ENCODE peak calls at places on chromosomes 5 and 9, in ten cellular contexts. One of them, this sample, is unnamed.

GRCh38 chr9:93316726-93317494 is 133.0 kb downstream of the WNK2 start:
- DNase-seq in lower lobe of right lung: peak; percentile 36
- DNase-seq in cardiac muscle cell: no peak
- DNase-seq in AG04450: no peak
- DNase-seq in right lobe of liver: no peak
- DNase-seq in thyroid gland: no peak
- DNase-seq in adrenal gland: no peak
- DNase-seq in dorsolateral prefrontal cortex: no peak
- DNase-seq in kidney: peak; percentile 51
- DNase-seq in HepG2: no peak
- DNase-seq in this sample: no peak

GRCh38 chr9:101442248-101443136 is 6.9 kb upstream of the ALDOB start:
- DNase-seq in lower lobe of right lung: no peak
- DNase-seq in cardiac muscle cell: no peak
- DNase-seq in AG04450: no peak
- DNase-seq in right lobe of liver: peak; percentile 74
- DNase-seq in thyroid gland: no peak
- DNase-seq in adrenal gland: no peak
- DNase-seq in dorsolateral prefrontal cortex: no peak
- DNase-seq in kidney: no peak
- DNase-seq in HepG2: peak; percentile 50
- DNase-seq in this sample: no peak

GRCh38 chr5:179123491-179124328 is 63.5 kb downstream of the ZNF354C start:
- DNase-seq in lower lobe of right lung: peak; percentile 30
- DNase-seq in cardiac muscle cell: no peak
- DNase-seq in AG04450: no peak
- DNase-seq in right lobe of liver: no peak
- DNase-seq in thyroid gland: no peak
- DNase-seq in adrenal gland: no peak
- DNase-seq in dorsolateral prefrontal cortex: no peak
- DNase-seq in kidney: peak; percentile 57
- DNase-seq in HepG2: no peak
- DNase-seq in this sample: peak; percentile 66

GRCh38 chr9:37104183-37104889 is 16.0 kb upstream of the ZCCHC7 start:
- DNase-seq in lower lobe of right lung: no peak
- DNase-seq in cardiac muscle cell: no peak
- DNase-seq in AG04450: peak; percentile 62
- DNase-seq in right lobe of liver: no peak
- DNase-seq in thyroid gland: no peak
- DNase-seq in adrenal gland: peak; percentile 68
- DNase-seq in dorsolateral prefrontal cortex: no peak
- DNase-seq in kidney: no peak
- DNase-seq in HepG2: no peak
- DNase-seq in this sample: no peak

GRCh38 chr5:89878140-89878570 is 531.4 kb downstream of the CETN3 start:
- DNase-seq in lower lobe of right lung: no peak
- DNase-seq in cardiac muscle cell: no peak
- DNase-seq in AG04450: peak; percentile 20
- DNase-seq in right lobe of liver: no peak
- DNase-seq in thyroid gland: no peak
- DNase-seq in adrenal gland: peak; percentile 5
- DNase-seq in dorsolateral prefrontal cortex: no peak
- DNase-seq in kidney: no peak
- DNase-seq in HepG2: peak; percentile 6
- DNase-seq in this sample: no peak

GRCh38 chr5:177234761-177235315 is 68.7 kb downstream of the RAB24 start:
- DNase-seq in lower lobe of right lung: no peak
- DNase-seq in cardiac muscle cell: no peak
- DNase-seq in AG04450: no peak
- DNase-seq in right lobe of liver: no peak
- DNase-seq in thyroid gland: no peak
- DNase-seq in adrenal gland: no peak
- DNase-seq in dorsolateral prefrontal cortex: no peak
- DNase-seq in kidney: no peak
- DNase-seq in HepG2: no peak
- DNase-seq in this sample: no peak

GRCh38 chr5:40790947-40791593 is 7.1 kb downstream of the PRKAA1 start:
- DNase-seq in lower lobe of right lung: no peak
- DNase-seq in cardiac muscle cell: no peak
- DNase-seq in AG04450: no peak
- DNase-seq in right lobe of liver: no peak
- DNase-seq in thyroid gland: no peak
- DNase-seq in adrenal gland: no peak
- DNase-seq in dorsolateral prefrontal cortex: no peak
- DNase-seq in kidney: no peak
- DNase-seq in HepG2: peak; percentile 36
- DNase-seq in this sample: no peak

GRCh38 chr5:174065528-174066189 is 20.2 kb downstream of the NSG2 start:
- DNase-seq in lower lobe of right lung: no peak
- DNase-seq in cardiac muscle cell: peak; percentile 8
- DNase-seq in AG04450: no peak
- DNase-seq in right lobe of liver: no peak
- DNase-seq in thyroid gland: no peak
- DNase-seq in adrenal gland: no peak
- DNase-seq in dorsolateral prefrontal cortex: no peak
- DNase-seq in kidney: no peak
- DNase-seq in HepG2: peak; percentile 73
- DNase-seq in this sample: no peak

GRCh38 chr5:76351577-76351976 is 51.5 kb upstream of the IQGAP2 start:
- DNase-seq in lower lobe of right lung: no peak
- DNase-seq in cardiac muscle cell: no peak
- DNase-seq in AG04450: no peak
- DNase-seq in right lobe of liver: no peak
- DNase-seq in thyroid gland: no peak
- DNase-seq in adrenal gland: no peak
- DNase-seq in dorsolateral prefrontal cortex: no peak
- DNase-seq in kidney: no peak
- DNase-seq in HepG2: no peak
- DNase-seq in this sample: no peak

GRCh38 chr9:108322326-108323098 is 533.3 kb downstream of the ACTL7B start:
- DNase-seq in lower lobe of right lung: no peak
- DNase-seq in cardiac muscle cell: no peak
- DNase-seq in AG04450: no peak
- DNase-seq in right lobe of liver: no peak
- DNase-seq in thyroid gland: no peak
- DNase-seq in adrenal gland: no peak
- DNase-seq in dorsolateral prefrontal cortex: no peak
- DNase-seq in kidney: no peak
- DNase-seq in HepG2: no peak
- DNase-seq in this sample: no peak

GRCh38 chr9:123217148-123217585 is 51.2 kb downstream of the STRBP start:
- DNase-seq in lower lobe of right lung: no peak
- DNase-seq in cardiac muscle cell: no peak
- DNase-seq in AG04450: no peak
- DNase-seq in right lobe of liver: no peak
- DNase-seq in thyroid gland: no peak
- DNase-seq in adrenal gland: no peak
- DNase-seq in dorsolateral prefrontal cortex: no peak
- DNase-seq in kidney: no peak
- DNase-seq in HepG2: no peak
- DNase-seq in this sample: no peak

GRCh38 chr9:134554011-134554749 is 87.4 kb upstream of the COL5A1 start:
- DNase-seq in lower lobe of right lung: peak; percentile 34
- DNase-seq in cardiac muscle cell: no peak
- DNase-seq in AG04450: no peak
- DNase-seq in right lobe of liver: no peak
- DNase-seq in thyroid gland: no peak
- DNase-seq in adrenal gland: no peak
- DNase-seq in dorsolateral prefrontal cortex: no peak
- DNase-seq in kidney: peak; percentile 66
- DNase-seq in HepG2: no peak
- DNase-seq in this sample: no peak

GRCh38 chr5:79842991-79843390 is 148.1 kb downstream of the MTX3 start:
- DNase-seq in lower lobe of right lung: no peak
- DNase-seq in cardiac muscle cell: no peak
- DNase-seq in AG04450: no peak
- DNase-seq in right lobe of liver: no peak
- DNase-seq in thyroid gland: no peak
- DNase-seq in adrenal gland: no peak
- DNase-seq in dorsolateral prefrontal cortex: no peak
- DNase-seq in kidney: no peak
- DNase-seq in HepG2: no peak
- DNase-seq in this sample: peak; percentile 4

DNA sequence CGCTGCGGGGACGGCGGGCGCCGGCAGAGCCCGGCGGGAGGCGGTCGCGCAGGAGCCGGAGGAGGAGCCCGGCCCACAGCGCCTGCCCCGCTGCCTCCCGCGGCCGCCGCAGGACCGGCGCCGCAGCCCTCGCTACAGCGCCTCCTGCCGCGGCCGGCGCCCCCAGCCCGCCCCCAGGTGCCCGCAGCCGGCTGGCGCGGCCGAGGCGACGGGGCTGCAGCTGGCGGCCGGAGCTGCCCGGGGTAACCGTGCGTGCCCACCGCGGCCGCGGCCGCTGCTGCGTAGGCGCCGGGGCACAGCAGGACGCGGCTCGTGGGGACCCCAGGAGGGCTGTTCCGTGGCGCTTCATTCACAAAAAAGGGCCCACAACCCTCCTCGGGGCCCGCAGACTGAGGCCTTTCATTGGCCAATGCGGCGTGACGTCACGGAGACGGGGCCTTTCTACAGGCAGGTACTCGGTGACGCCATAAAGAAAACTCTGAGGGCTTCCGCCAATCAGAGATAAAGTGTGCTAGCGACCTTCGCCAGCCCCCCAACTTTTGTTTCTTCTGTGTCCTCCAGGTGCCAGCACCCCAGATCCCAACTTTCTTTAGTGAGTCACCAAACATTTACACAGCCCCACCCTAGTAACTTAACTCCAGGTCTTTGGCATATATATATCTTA is at the start of gene CDC14B:
- DNase-seq in lower lobe of right lung: peak; percentile 95
- DNase-seq in cardiac muscle cell: peak; percentile 94
- DNase-seq in AG04450: peak; percentile 57
- DNase-seq in right lobe of liver: peak; percentile 93
- DNase-seq in thyroid gland: peak; percentile 99
- DNase-seq in adrenal gland: peak; percentile 90
- DNase-seq in dorsolateral prefrontal cortex: peak; percentile 83
- DNase-seq in kidney: peak; percentile 96
- DNase-seq in HepG2: peak; percentile 92
- DNase-seq in this sample: peak; percentile 85
- H3K27ac ChIP-seq in lower lobe of right lung: peak within 1 kb of the TSS; percentile 69
- H3K27ac ChIP-seq in cardiac muscle cell: peak within 1 kb of the TSS; percentile 86
- H3K27ac ChIP-seq in AG04450: peak within 1 kb of the TSS; percentile 47
- H3K27ac ChIP-seq in right lobe of liver: peak within 1 kb of the TSS; percentile 98
- H3K27ac ChIP-seq in thyroid gland: peak within 1 kb of the TSS; percentile 61
- H3K27ac ChIP-seq in adrenal gland: peak within 1 kb of the TSS; percentile 85
- H3K27ac ChIP-seq in dorsolateral prefrontal cortex: peak within 1 kb of the TSS; percentile 96
- H3K27ac ChIP-seq in kidney: peak within 1 kb of the TSS; percentile 69
- H3K27ac ChIP-seq in HepG2: peak within 1 kb of the TSS; percentile 65
- H3K27ac ChIP-seq in this sample: peak within 1 kb of the TSS; percentile 90

GRCh38 chr5:52577546-52577945 is 210.2 kb upstream of the ITGA1 start:
- DNase-seq in lower lobe of right lung: no peak
- DNase-seq in cardiac muscle cell: no peak
- DNase-seq in AG04450: no peak
- DNase-seq in right lobe of liver: no peak
- DNase-seq in thyroid gland: no peak
- DNase-seq in adrenal gland: no peak
- DNase-seq in dorsolateral prefrontal cortex: no peak
- DNase-seq in kidney: no peak
- DNase-seq in HepG2: no peak
- DNase-seq in this sample: no peak

GRCh38 chr5:52580921-52581320 is 206.8 kb upstream of the ITGA1 start:
- DNase-seq in lower lobe of right lung: no peak
- DNase-seq in cardiac muscle cell: no peak
- DNase-seq in AG04450: no peak
- DNase-seq in right lobe of liver: no peak
- DNase-seq in thyroid gland: no peak
- DNase-seq in adrenal gland: peak; percentile 18
- DNase-seq in dorsolateral prefrontal cortex: no peak
- DNase-seq in kidney: no peak
- DNase-seq in HepG2: no peak
- DNase-seq in this sample: no peak

GRCh38 chr5:52587131-52587530 is 200.6 kb upstream of the ITGA1 start:
- DNase-seq in lower lobe of right lung: no peak
- DNase-seq in cardiac muscle cell: no peak
- DNase-seq in AG04450: no peak
- DNase-seq in right lobe of liver: no peak
- DNase-seq in thyroid gland: no peak
- DNase-seq in adrenal gland: no peak
- DNase-seq in dorsolateral prefrontal cortex: no peak
- DNase-seq in kidney: no peak
- DNase-seq in HepG2: no peak
- DNase-seq in this sample: no peak

GRCh38 chr5:52579391-52579790 is 208.3 kb upstream of the ITGA1 start:
- DNase-seq in lower lobe of right lung: no peak
- DNase-seq in cardiac muscle cell: no peak
- DNase-seq in AG04450: no peak
- DNase-seq in right lobe of liver: no peak
- DNase-seq in thyroid gland: no peak
- DNase-seq in adrenal gland: no peak
- DNase-seq in dorsolateral prefrontal cortex: no peak
- DNase-seq in kidney: no peak
- DNase-seq in HepG2: no peak
- DNase-seq in this sample: no peak

DNA sequence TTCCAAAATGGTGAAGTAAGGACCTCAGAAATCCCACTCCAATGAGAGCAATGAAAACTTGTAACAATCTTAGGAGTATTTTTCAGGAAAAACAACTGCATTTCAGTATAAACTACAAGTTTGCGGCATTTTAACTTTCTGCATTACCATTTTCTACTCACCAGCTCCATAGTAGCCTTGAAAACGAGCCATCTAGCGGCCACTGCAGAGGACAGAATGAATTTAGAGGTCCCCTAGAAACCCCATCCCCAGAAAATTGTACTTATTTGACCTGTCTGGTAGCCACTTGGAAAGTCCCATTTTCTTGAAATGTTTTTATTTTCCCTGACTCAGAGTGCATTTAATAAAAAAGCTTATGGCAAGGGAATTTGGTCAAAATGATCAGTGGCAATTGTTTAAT is 205.4 kb upstream of the ITGA1 start:
- DNase-seq in lower lobe of right lung: no peak
- DNase-seq in cardiac muscle cell: peak; percentile 10
- DNase-seq in AG04450: no peak
- DNase-seq in right lobe of liver: no peak
- DNase-seq in thyroid gland: no peak
- DNase-seq in adrenal gland: no peak
- DNase-seq in dorsolateral prefrontal cortex: no peak
- DNase-seq in kidney: no peak
- DNase-seq in HepG2: no peak
- DNase-seq in this sample: no peak
- TF ChIP-seq CTCF in lower lobe of right lung: no peak
- TF ChIP-seq CTCF in cardiac muscle cell: no peak
- TF ChIP-seq CTCF in AG04450: peak; percentile 24
- TF ChIP-seq CTCF in right lobe of liver: no peak
- TF ChIP-seq CTCF in thyroid gland: no peak
- TF ChIP-seq CTCF in adrenal gland: no peak
- TF ChIP-seq CTCF in dorsolateral prefrontal cortex: no peak
- TF ChIP-seq CTCF in kidney: no peak
- TF ChIP-seq CTCF in HepG2: peak; percentile 9
- TF ChIP-seq CTCF in this sample: no peak

GRCh38 chr5:140855772-140856674 is at the start of gene PCDHA10:
- DNase-seq in lower lobe of right lung: no peak
- DNase-seq in cardiac muscle cell: peak; percentile 74
- DNase-seq in AG04450: no peak
- DNase-seq in right lobe of liver: no peak
- DNase-seq in thyroid gland: peak; percentile 55
- DNase-seq in adrenal gland: no peak
- DNase-seq in dorsolateral prefrontal cortex: peak; percentile 22
- DNase-seq in kidney: no peak
- DNase-seq in HepG2: peak; percentile 6
- DNase-seq in this sample: no peak
- H3K4me3 ChIP-seq in lower lobe of right lung: peak within 1 kb of the TSS; percentile 32
- H3K4me3 ChIP-seq in cardiac muscle cell: peak within 1 kb of the TSS; percentile 71
- H3K4me3 ChIP-seq in AG04450: no peak within 1 kb of the TSS
- H3K4me3 ChIP-seq in right lobe of liver: no peak within 1 kb of the TSS
- H3K4me3 ChIP-seq in thyroid gland: no peak within 1 kb of the TSS
- H3K4me3 ChIP-seq in adrenal gland: no peak within 1 kb of the TSS
- H3K4me3 ChIP-seq in dorsolateral prefrontal cortex: peak within 1 kb of the TSS; percentile 43
- H3K4me3 ChIP-seq in kidney: peak within 1 kb of the TSS; percentile 53
- H3K4me3 ChIP-seq in HepG2: no peak within 1 kb of the TSS
- H3K4me3 ChIP-seq in this sample: peak within 1 kb of the TSS; percentile 62

GRCh38 chr5:124477577-124477976 is 268.9 kb downstream of the ZNF608 start:
- DNase-seq in lower lobe of right lung: no peak
- DNase-seq in cardiac muscle cell: no peak
- DNase-seq in AG04450: no peak
- DNase-seq in right lobe of liver: no peak
- DNase-seq in thyroid gland: peak; percentile 13
- DNase-seq in adrenal gland: no peak
- DNase-seq in dorsolateral prefrontal cortex: no peak
- DNase-seq in kidney: no peak
- DNase-seq in HepG2: no peak
- DNase-seq in this sample: no peak
- H3K27ac ChIP-seq in lower lobe of right lung: no peak overlapping the region
- H3K27ac ChIP-seq in cardiac muscle cell: peak overlapping the region; percentile 42
- H3K27ac ChIP-seq in AG04450: no peak overlapping the region
- H3K27ac ChIP-seq in right lobe of liver: no peak overlapping the region
- H3K27ac ChIP-seq in thyroid gland: no peak overlapping the region
- H3K27ac ChIP-seq in adrenal gland: no peak overlapping the region
- H3K27ac ChIP-seq in dorsolateral prefrontal cortex: no peak overlapping the region
- H3K27ac ChIP-seq in kidney: no peak overlapping the region
- H3K27ac ChIP-seq in HepG2: no peak overlapping the region
- H3K27ac ChIP-seq in this sample: no peak overlapping the region

This sample was measured in coronary artery.